ENCODE peak calls at places on chromosomes 16 and 17, in four cellular contexts. N is Ammon's horn, A is kidney tubule cell, M is neuronal stem cell. Y is an unnamed sample.

GRCh38 chr17:81403040-81403467 is 7.8 kb downstream of the BAHCC1 start:
- DNase-seq in N (no peak), A (no peak), M (no peak), Y (peak)

GRCh38 chr17:50184611-50185398 is 16.6 kb downstream of the COL1A1 start:
- DNase-seq in N (peak), A (no peak), M (no peak), Y (no peak)

GRCh38 chr16:57240872-57241271 is 4.2 kb upstream of the ARL2BP start:
- DNase-seq in N (no peak), A (no peak), M (no peak), Y (no peak)

GRCh38 chr16:56279132-56279531 is 87.8 kb downstream of the GNAO1 start:
- DNase-seq in N (no peak), A (no peak), M (no peak), Y (no peak)

GRCh38 chr16:70772493-70772892 is 28.5 kb downstream of the VAC14 start:
- DNase-seq in N (no peak), A (peak), M (no peak), Y (no peak)

GRCh38 chr17:71334041-71334781 is 786.6 kb upstream of the SOX9 start:
- DNase-seq in N (peak), A (no peak), M (no peak), Y (no peak)

GRCh38 chr17:28492352-28493310 is 13.5 kb upstream of the FOXN1 start:
- DNase-seq in N (no peak), A (peak), M (no peak), Y (peak)

GRCh38 chr16:86455609-86456008 is 54.7 kb upstream of the FOXF1 start:
- DNase-seq in N (no peak), A (no peak), M (no peak), Y (no peak)

GRCh38 chr17:61314368-61315078 is 85.1 kb upstream of the TBX2 start:
- DNase-seq in N (peak), A (no peak), M (no peak), Y (peak)

GRCh38 chr17:10226930-10227695 is 28.7 kb upstream of the GAS7 start:
- DNase-seq in N (peak), A (peak), M (peak), Y (peak)

GRCh38 chr16:72840591-72841381 is 207.1 kb downstream of the ZFHX3 start:
- DNase-seq in N (no peak), A (no peak), M (no peak), Y (no peak)

GRCh38 chr17:6505425-6506142 is 50.8 kb downstream of the PITPNM3 start:
- DNase-seq in N (no peak), A (peak), M (no peak), Y (no peak)

GRCh38 chr17:76716146-76716833 is 5.5 kb upstream of the MXRA7 start:
- DNase-seq in N (no peak), A (peak), M (no peak), Y (no peak)

GRCh38 chr16:64346080-64346479 is 775.8 kb downstream of the CDH11 start:
- DNase-seq in N (no peak), A (no peak), M (no peak), Y (no peak)

GRCh38 chr17:10614536-10615155 is 42.5 kb downstream of the MYH3 start:
- DNase-seq in N (peak), A (peak), M (peak), Y (peak)

GRCh38 chr16:48963901-48964615 is 317.6 kb downstream of the CBLN1 start:
- DNase-seq in N (no peak), A (peak), M (no peak), Y (no peak)

GRCh38 chr17:7612294-7612640 is 2.4 kb downstream of the FXR2 start:
- DNase-seq in N (no peak), A (no peak), M (no peak), Y (no peak)

GRCh38 chr16:75218256-75219076 is at the start of gene CTRB1:
- DNase-seq in N (peak), A (no peak), M (no peak), Y (no peak)

GRCh38 chr17:7750321-7750821 is 32.8 kb downstream of the DNAH2 start:
- DNase-seq in N (no peak), A (peak), M (no peak), Y (no peak)

GRCh38 chr16:88700636-88701482 is 5.3 kb downstream of the RNF166 start:
- DNase-seq in N (peak), A (peak), M (no peak), Y (no peak)

GRCh38 chr16:84560269-84560668 is 55.8 kb upstream of the MEAK7 start:
- DNase-seq in N (no peak), A (no peak), M (no peak), Y (no peak)

GRCh38 chr17:4499431-4500187 is 928 bp downstream of the SPNS2 start:
- DNase-seq in N (peak), A (no peak), M (peak), Y (no peak)

GRCh38 chr16:58563235-58563634 is 47.9 kb downstream of the SETD6 start:
- DNase-seq in N (no peak), A (peak), M (no peak), Y (no peak)

GRCh38 chr17:48795444-48796162 is 21.4 kb downstream of the TTLL6 start:
- DNase-seq in N (no peak), A (peak), M (no peak), Y (no peak)

GRCh38 chr16:16004314-16004749 is 54.9 kb downstream of the ABCC1 start:
- DNase-seq in N (no peak), A (peak), M (no peak), Y (no peak)

GRCh38 chr17:40615989-40616476 is 31.6 kb downstream of the SMARCE1 start:
- DNase-seq in N (no peak), A (no peak), M (no peak), Y (no peak)

GRCh38 chr17:79760197-79760906 is 17.6 kb upstream of the CBX2 start:
- DNase-seq in N (no peak), A (no peak), M (no peak), Y (no peak)

GRCh38 chr17:42795465-42795864 is 3.0 kb downstream of the COA3 start:
- DNase-seq in N (no peak), A (peak), M (no peak), Y (no peak)

GRCh38 chr16:19228057-19228456 is 57.5 kb upstream of the CLEC19A start:
- DNase-seq in N (no peak), A (no peak), M (peak), Y (no peak)

Y was measured in cerebellar cortex.